ENCODE peak calls at places on chromosomes 11 and 22, in seven cellular contexts. P, G, F, I, A, V and J are unnamed samples.

GRCh38 chr11:75383246-75383645 is 16.1 kb upstream of the RPS3 start:
- DNase-seq in P (no peak), V (no peak), A (no peak), F (no peak), G (no peak), I (no peak), J (no peak)

GRCh38 chr11:109401532-109401931 is 20.5 kb upstream of the C11orf87 start:
- DNase-seq in G (no peak), V (no peak), F (no peak), A (no peak), P (no peak), I (no peak), J (no peak)

GRCh38 chr11:113675003-113675471 is 31.1 kb downstream of the TMPRSS5 start:
- DNase-seq in A (peak), P (no peak), F (no peak), I (no peak), G (no peak), V (no peak), J (no peak)

GRCh38 chr22:36305813-36306212 is 52.9 kb downstream of the APOL1 start:
- DNase-seq in A (no peak), V (no peak), I (no peak), G (no peak), P (no peak), F (no peak), J (no peak)

GRCh38 chr11:28140689-28141455 is 32.7 kb downstream of the METTL15 start:
- DNase-seq in I (no peak), F (no peak), G (no peak), V (no peak), P (no peak), A (no peak), J (no peak)

GRCh38 chr11:102733232-102733875 is 8.6 kb upstream of the MMP8 start:
- DNase-seq in V (no peak), A (peak), I (no peak), G (no peak), F (peak), P (peak), J (peak)

GRCh38 chr11:35969089-35970046 is 25.5 kb downstream of the LDLRAD3 start:
- DNase-seq in F (no peak), A (peak), P (no peak), I (no peak), G (no peak), V (no peak), J (peak)

GRCh38 chr11:66810576-66811185 is 32.6 kb upstream of the RCE1 start:
- DNase-seq in F (no peak), G (no peak), V (no peak), A (no peak), I (no peak), P (no peak), J (no peak)

GRCh38 chr11:95487391-95487790 is 256.4 kb upstream of the SESN3 start:
- DNase-seq in P (no peak), A (no peak), G (no peak), F (no peak), V (no peak), I (no peak), J (no peak)

GRCh38 chr11:10064828-10065227 is 229.2 kb downstream of the SBF2 start:
- DNase-seq in A (no peak), P (no peak), I (no peak), G (no peak), F (no peak), V (no peak), J (no peak)

GRCh38 chr11:18726040-18726439 is at the start of gene IGSF22:
- DNase-seq in P (no peak), A (no peak), G (no peak), F (no peak), V (no peak), I (no peak), J (no peak)

GRCh38 chr22:25722223-25723015 is 19.6 kb upstream of the MYO18B start:
- DNase-seq in G (no peak), F (no peak), V (no peak), I (no peak), A (peak), P (no peak), J (no peak)

GRCh38 chr11:58286249-58286648 is 18.2 kb upstream of the OR10W1 start:
- DNase-seq in V (no peak), P (no peak), F (peak), A (peak), I (no peak), G (no peak), J (no peak)

GRCh38 chr11:2830030-2830812 is 55.4 kb downstream of the CDKN1C start:
- DNase-seq in A (no peak), F (no peak), G (no peak), I (peak), P (no peak), V (no peak), J (no peak)

GRCh38 chr11:64976651-64977050 is 4.7 kb upstream of the MAJIN start:
- DNase-seq in I (no peak), A (no peak), V (no peak), P (no peak), G (no peak), F (no peak), J (peak)

GRCh38 chr11:131467645-131468270 is 97.3 kb downstream of the NTM start:
- DNase-seq in F (no peak), A (no peak), I (no peak), P (no peak), V (no peak), G (no peak), J (no peak)

GRCh38 chr11:17846852-17847453 is 112.4 kb downstream of the KCNC1 start:
- DNase-seq in G (no peak), I (peak), V (no peak), A (peak), F (no peak), P (no peak), J (no peak)

GRCh38 chr22:45504703-45505341 is 2.1 kb downstream of the FBLN1 start:
- DNase-seq in F (no peak), I (no peak), P (no peak), G (no peak), V (no peak), A (peak), J (peak)

GRCh38 chr11:6621711-6622211 is 2.5 kb upstream of the TPP1 start:
- DNase-seq in I (no peak), G (no peak), V (no peak), A (no peak), F (no peak), P (no peak), J (peak)

GRCh38 chr11:117295438-117296137 is 4.4 kb downstream of the BACE1-AS start:
- DNase-seq in I (no peak), G (no peak), P (no peak), A (no peak), F (no peak), V (no peak), J (no peak)

GRCh38 chr11:69825941-69826340 is 6.7 kb upstream of the FGF3 start:
- DNase-seq in I (no peak), F (no peak), G (no peak), P (no peak), A (no peak), V (no peak), J (no peak)

GRCh38 chr11:898160-898517 is 12.5 kb downstream of the CHID1 start:
- DNase-seq in I (no peak), P (no peak), V (no peak), A (peak), F (no peak), G (no peak), J (no peak)

GRCh38 chr22:45009881-45010531 is at the start of gene PHF21B:
- DNase-seq in A (peak), G (no peak), V (no peak), I (peak), P (peak), F (peak), J (no peak)

GRCh38 chr11:34924714-34925113 is 8.3 kb downstream of the PDHX start:
- DNase-seq in G (no peak), I (no peak), F (no peak), P (no peak), A (no peak), V (no peak), J (no peak)

GRCh38 chr22:39839917-39840510 is 53.5 kb downstream of the ENTHD1 start:
- DNase-seq in G (no peak), I (no peak), F (no peak), A (no peak), P (peak), V (no peak), J (no peak)